ENCODE peak calls at places on chromosomes 6 and 20, in five cellular contexts. A is stimulated activated CD4-positive, alpha-beta T cell treated with anti-CD3 and anti-CD28 coated beads, Interleukin-4, amount 100 ng/mL, for 1 hour; N is activated CD4-positive, CD25-positive, alpha-beta regulatory T cell; I is nephron progenitor cell; Q is suprapubic skin. Y is an unnamed sample.

GRCh38 chr20:62039738-62040137 is 25.9 kb downstream of the TAF4 start:
- DNase-seq in Q (no peak), A (no peak), N (no peak), I (no peak), Y (no peak)

GRCh38 chr20:42963796-42964195 is 225.9 kb downstream of the PTPRT start:
- DNase-seq in A (no peak), I (no peak), Q (no peak), N (no peak), Y (no peak)

GRCh38 chr20:43963872-43964791 is 49.5 kb downstream of the TOX2 start:
- DNase-seq in I (no peak), A (no peak), Q (no peak), N (no peak), Y (no peak)

GRCh38 chr6:49328051-49328450 is 135.0 kb downstream of the MMUT start:
- DNase-seq in N (no peak), Q (no peak), I (no peak), A (no peak), Y (no peak)

GRCh38 chr6:118377711-118378414 is 170.2 kb upstream of the PLN start:
- DNase-seq in I (peak; percentile 7), A (no peak), N (no peak), Q (no peak), Y (no peak)

GRCh38 chr6:121520337-121521163 is 85.1 kb downstream of the GJA1 start:
- DNase-seq in N (no peak), A (no peak), I (no peak), Q (no peak), Y (no peak)

GRCh38 chr20:32535953-32536823 is 48.9 kb downstream of the NOL4L start:
- DNase-seq in N (peak; percentile 24), A (peak; percentile 67), Q (no peak), I (peak; percentile 80), Y (peak; percentile 85)

GRCh38 chr20:34017610-34018009 is 23.9 kb downstream of the RALY start:
- DNase-seq in A (no peak), N (no peak), I (no peak), Q (no peak), Y (no peak)

GRCh38 chr6:151018035-151018434 is 152.5 kb downstream of the MTHFD1L start:
- DNase-seq in A (no peak), I (no peak), N (no peak), Q (no peak), Y (no peak)

GRCh38 chr6:81875776-81876293 is 123.4 kb upstream of the TENT5A start:
- DNase-seq in Q (no peak), A (no peak), N (no peak), I (no peak), Y (no peak)

GRCh38 chr6:2999005-2999620 is 581 bp upstream of the NQO2 start:
- DNase-seq in N (peak; percentile 42), A (no peak), Q (peak; percentile 91), I (no peak), Y (no peak)

GRCh38 chr20:49676581-49677291 is 36.9 kb downstream of the B4GALT5 start:
- DNase-seq in A (no peak), Q (no peak), N (no peak), I (no peak), Y (peak; percentile 22)

GRCh38 chr20:63114693-63115069 is 101.2 kb downstream of the YTHDF1 start:
- DNase-seq in I (no peak), N (no peak), A (no peak), Q (peak; percentile 40), Y (no peak)

GRCh38 chr6:111952821-111953535 is 79.7 kb upstream of the FYN start:
- DNase-seq in Q (no peak), N (no peak), A (no peak), I (no peak), Y (no peak)

GRCh38 chr6:2196079-2196679 is 49.2 kb downstream of the GMDS start:
- DNase-seq in A (no peak), Q (no peak), N (no peak), I (peak; percentile 33), Y (no peak)

GRCh38 chr6:39342692-39343460 is 20.4 kb upstream of the KCNK16 start:
- DNase-seq in Q (no peak), A (no peak), N (no peak), I (no peak), Y (no peak)

GRCh38 chr20:10508468-10509251 is 73.6 kb downstream of the SLX4IP start:
- DNase-seq in I (peak; percentile 17), Q (no peak), N (no peak), A (no peak), Y (no peak)

GRCh38 chr6:36195471-36196048 is 984 bp upstream of the BRPF3 start:
- DNase-seq in A (no peak), I (no peak), Q (no peak), N (no peak), Y (no peak)

GRCh38 chr20:18986895-18987580 is 173.5 kb downstream of the SCP2D1 start:
- DNase-seq in N (no peak), Q (no peak), A (no peak), I (no peak), Y (no peak)

GRCh38 chr20:6611911-6612614 is 155.4 kb upstream of the BMP2 start:
- DNase-seq in I (no peak), A (no peak), Q (no peak), N (no peak), Y (no peak)

GRCh38 chr20:58544891-58545290 is 29.7 kb upstream of the APCDD1L start:
- DNase-seq in I (no peak), A (no peak), N (no peak), Q (peak; percentile 3), Y (no peak)

GRCh38 chr20:62878244-62879030 is 16.8 kb upstream of the TCFL5 start:
- DNase-seq in A (no peak), I (no peak), N (no peak), Q (no peak), Y (no peak)

GRCh38 chr6:29850011-29850553 is 22.5 kb downstream of the HLA-G start:
- DNase-seq in A (peak; percentile 11), I (no peak), N (no peak), Q (no peak), Y (no peak)

GRCh38 chr6:142384455-142385332 is 82.9 kb downstream of the ADGRG6 start:
- DNase-seq in Q (no peak), I (no peak), A (no peak), N (no peak), Y (no peak)

GRCh38 chr6:6008648-6009421 is 2.1 kb upstream of the NRN1 start:
- DNase-seq in I (peak; percentile 88), A (peak; percentile 53), Q (no peak), N (no peak), Y (no peak)

GRCh38 chr20:44388466-44389023 is 33.0 kb downstream of the HNF4A start:
- DNase-seq in Q (peak; percentile 86), N (peak; percentile 31), A (peak; percentile 74), I (peak; percentile 82), Y (peak; percentile 76)

GRCh38 chr6:163634514-163635171 is 220.1 kb downstream of the QKI start:
- DNase-seq in I (no peak), N (no peak), Q (no peak), A (no peak), Y (no peak)

Y was measured in 8988T.